ENCODE peak calls at places on chromosomes 12 and 14, in eight cellular contexts. L is heart left ventricle, W is A549, F is caudate nucleus, H is lung, X is heart right ventricle, R is mesenchymal stem cell, Q is cardiac muscle cell. N is an unnamed sample.

GRCh38 chr12:14567311-14568195 is at the start of gene PLBD1:
- DNase-seq in L (peak), W (peak), F (peak), H (peak), X (peak), R (peak), Q (peak), N (peak)

GRCh38 chr12:57268264-57268663 is 17.3 kb upstream of the STAC3 start:
- DNase-seq in L (no peak), W (peak), F (no peak), H (no peak), X (no peak), R (no peak), Q (no peak), N (no peak)

GRCh38 chr14:69650948-69651369 is 39.6 kb downstream of the SUSD6 start:
- DNase-seq in L (no peak), W (no peak), F (no peak), H (no peak), X (no peak), R (no peak), Q (peak), N (no peak)

GRCh38 chr12:6956332-6956727 is 5.2 kb downstream of the PTPN6 start:
- DNase-seq in L (no peak), W (no peak), F (no peak), H (no peak), X (no peak), R (no peak), Q (no peak), N (no peak)

GRCh38 chr12:2640709-2641108 is 154.1 kb upstream of the FKBP4 start:
- DNase-seq in L (peak), W (peak), F (peak), H (peak), X (peak), R (peak), Q (peak), N (no peak)

GRCh38 chr12:72957454-72957853 is 685.3 kb downstream of the TRHDE start:
- DNase-seq in L (no peak), W (no peak), F (no peak), H (no peak), X (no peak), R (no peak), Q (no peak), N (no peak)

GRCh38 chr14:73818821-73819220 is 32.8 kb upstream of the PTGR2 start:
- DNase-seq in L (no peak), W (no peak), F (no peak), H (no peak), X (no peak), R (no peak), Q (no peak), N (no peak)

GRCh38 chr12:76520348-76520747 is 39.2 kb downstream of the OSBPL8 start:
- DNase-seq in L (no peak), W (no peak), F (no peak), H (no peak), X (no peak), R (peak), Q (no peak), N (no peak)

DNA sequence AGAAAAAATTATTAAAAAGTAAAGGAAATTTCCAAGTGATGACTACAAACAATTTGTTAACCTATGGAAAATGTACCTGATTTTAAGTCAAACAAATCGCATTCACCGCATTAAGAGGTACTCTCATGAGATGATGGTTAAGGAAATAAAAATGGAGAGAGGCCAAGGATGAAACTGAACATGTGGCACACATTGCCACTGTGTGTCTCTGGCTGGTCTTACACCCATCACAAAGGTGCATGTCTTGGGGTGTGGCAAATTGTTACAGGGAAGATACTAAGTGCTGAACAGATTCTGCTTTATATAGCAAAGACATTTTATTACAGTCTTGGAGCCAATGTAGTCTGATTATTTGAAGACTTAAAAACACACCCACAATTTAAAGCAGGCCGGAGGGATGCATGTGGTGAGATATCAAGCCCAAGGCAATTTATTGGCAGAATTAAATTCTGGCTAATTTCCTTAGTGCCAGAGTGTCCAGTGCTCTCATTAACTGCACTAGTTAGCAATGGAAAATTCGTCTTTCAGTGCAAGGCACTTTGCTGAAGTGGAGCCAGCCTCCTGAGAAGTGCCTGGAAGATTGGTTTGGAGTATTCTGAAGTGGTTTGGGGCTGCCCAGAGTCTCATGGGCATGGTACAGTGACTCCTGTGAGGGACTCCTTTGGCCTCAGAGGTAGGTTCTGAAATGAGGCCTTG is 166.8 kb downstream of the BRMS1L start:
- DNase-seq in L (no peak), W (no peak), F (no peak), H (no peak), X (no peak), R (no peak), Q (no peak), N (no peak)
- H3K27ac ChIP-seq in L (no peak), W (no peak), F (peak), H (no peak), X (no peak), R (no peak), Q (no peak), N (peak)

DNA sequence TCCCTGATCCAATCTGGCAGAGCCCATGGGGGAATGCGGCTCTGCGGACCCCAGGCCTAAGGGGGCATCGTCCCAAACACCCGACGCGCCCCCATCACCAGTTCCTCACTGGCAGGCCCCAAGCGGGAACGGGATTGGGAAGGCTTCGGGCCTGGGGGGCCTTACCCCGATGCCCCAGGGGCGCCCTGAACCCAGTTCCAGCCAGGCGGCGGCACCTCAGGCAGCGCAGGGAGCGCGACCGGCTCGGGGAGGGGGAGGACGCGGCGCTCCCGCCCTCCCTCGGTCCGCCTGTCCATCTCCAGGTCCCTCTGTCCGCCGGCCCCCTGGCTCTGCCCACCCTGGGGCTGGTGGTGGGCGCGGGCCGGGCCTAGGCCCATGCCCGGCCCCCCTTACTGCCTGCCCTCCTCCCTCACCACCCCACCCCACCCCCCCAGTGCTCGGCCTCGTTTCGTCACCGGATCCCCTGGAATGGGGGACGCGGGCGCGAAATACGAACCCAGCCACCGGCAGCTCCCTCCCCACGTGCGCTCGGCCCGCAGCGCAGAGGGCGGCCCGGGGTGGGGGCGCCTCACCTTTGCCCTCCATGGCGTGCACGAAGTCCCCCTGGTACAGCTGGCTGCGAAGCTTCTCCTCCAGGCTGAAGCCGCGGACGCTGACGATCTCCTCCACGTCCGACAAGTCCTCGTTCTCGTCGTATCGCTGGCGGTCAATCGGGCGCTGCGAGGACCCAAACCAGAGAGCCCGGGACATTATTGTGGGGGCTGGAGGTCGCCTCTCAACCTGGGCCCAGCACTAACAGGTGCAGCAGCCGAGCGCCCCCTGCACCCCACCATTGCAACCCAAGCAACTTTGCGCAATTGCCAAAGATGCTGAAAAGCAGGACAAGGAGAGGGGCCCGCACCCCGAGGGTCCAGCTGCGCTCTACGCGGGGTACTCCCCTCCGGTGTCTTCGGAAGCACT is 2.3 kb downstream of the KDM2B start:
- DNase-seq in L (no peak), W (no peak), F (peak), H (no peak), X (no peak), R (peak), Q (peak), N (peak)
- H3K27ac ChIP-seq in L (peak), W (peak), F (peak), H (peak), X (no peak), R (peak), Q (peak), N (peak)

DNA sequence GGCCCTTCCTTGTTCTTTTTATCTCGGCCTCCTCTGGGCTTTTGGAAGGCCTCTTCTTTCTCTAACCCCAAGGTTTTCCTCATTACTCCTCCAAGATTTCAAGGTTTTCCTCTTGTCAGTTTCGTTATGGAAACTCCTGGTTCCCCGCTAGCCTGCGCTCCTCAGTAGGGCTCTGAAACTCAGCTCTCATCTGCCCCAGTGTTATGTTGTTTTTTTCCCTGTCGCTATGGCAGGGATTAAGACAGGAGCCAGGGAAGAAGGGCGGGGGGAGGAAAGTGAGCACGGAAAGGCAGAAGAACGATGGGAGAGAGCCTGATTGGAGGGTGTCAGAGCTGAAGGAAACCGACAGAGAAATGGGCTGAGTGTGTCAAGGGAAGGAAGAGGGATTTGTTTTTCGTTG is 26.5 kb upstream of the JDP2 start:
- DNase-seq in L (peak), W (no peak), F (no peak), H (no peak), X (peak), R (peak), Q (peak), N (no peak)
- H3K27ac ChIP-seq in L (peak), W (peak), F (no peak), H (peak), X (peak), R (no peak), Q (no peak), N (no peak)

GRCh38 chr12:21547437-21547836 is 21.3 kb downstream of the SPX start:
- DNase-seq in L (no peak), W (no peak), F (no peak), H (no peak), X (no peak), R (no peak), Q (no peak), N (no peak)

GRCh38 chr12:21558100-21558679 is 32.1 kb downstream of the SPX start:
- DNase-seq in L (no peak), W (no peak), F (no peak), H (no peak), X (no peak), R (no peak), Q (no peak), N (no peak)

GRCh38 chr12:21551811-21552469 is 25.8 kb downstream of the SPX start:
- DNase-seq in L (peak), W (no peak), F (peak), H (no peak), X (peak), R (no peak), Q (no peak), N (no peak)

GRCh38 chr12:21552983-21553673 is 27.0 kb downstream of the SPX start:
- DNase-seq in L (no peak), W (no peak), F (no peak), H (no peak), X (no peak), R (no peak), Q (no peak), N (no peak)
- H3K27ac ChIP-seq in L (no peak), W (no peak), F (no peak), H (no peak), X (no peak), R (no peak), Q (no peak), N (no peak)

DNA sequence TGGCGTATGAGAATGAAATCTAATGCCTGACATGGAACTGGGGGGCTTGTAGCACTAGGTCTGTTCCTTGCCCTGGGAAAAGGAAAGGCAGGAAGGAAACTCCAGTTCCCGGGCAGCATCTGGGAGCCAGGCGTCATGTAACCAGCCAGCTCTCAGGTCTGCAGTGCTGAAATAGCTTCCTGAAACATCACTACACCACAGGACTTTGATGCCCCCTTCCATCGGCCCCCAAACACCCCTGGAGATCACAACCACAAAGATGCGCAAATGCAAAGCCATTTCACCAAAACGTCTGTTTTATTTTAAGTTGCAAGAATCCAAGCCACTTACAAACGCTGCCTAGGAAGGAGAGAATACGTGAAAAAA is 40.9 kb downstream of the KCTD10 start:
- DNase-seq in L (no peak), W (no peak), F (no peak), H (no peak), X (no peak), R (no peak), Q (no peak), N (no peak)
- H3K27ac ChIP-seq in L (no peak), W (no peak), F (no peak), H (no peak), X (no peak), R (no peak), Q (no peak), N (no peak)

GRCh38 chr14:41349289-41349910 is 257.3 kb upstream of the LRFN5 start:
- DNase-seq in L (no peak), W (no peak), F (no peak), H (no peak), X (no peak), R (no peak), Q (no peak), N (no peak)

DNA sequence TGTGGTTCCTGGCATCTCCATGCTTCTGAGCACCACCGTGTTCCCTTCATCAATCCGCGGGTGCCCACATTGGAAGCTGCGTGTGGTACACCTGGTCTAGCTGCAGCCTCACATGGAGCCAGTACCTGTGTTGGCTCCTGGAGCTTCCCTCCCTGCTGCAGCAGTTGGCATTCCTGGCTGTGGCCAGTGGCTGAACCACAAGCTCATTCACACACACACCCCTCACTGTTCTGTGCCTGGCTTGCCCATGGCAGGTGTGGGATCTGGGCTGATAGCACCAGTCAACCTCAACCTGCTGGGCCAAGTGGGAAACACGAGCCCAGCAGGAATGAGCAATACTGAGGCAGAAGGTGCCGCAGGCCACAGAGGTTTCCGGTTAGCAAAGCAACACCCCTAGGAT is 256.2 kb upstream of the LRFN5 start:
- DNase-seq in L (no peak), W (no peak), F (no peak), H (no peak), X (no peak), R (no peak), Q (no peak), N (no peak)
- H3K27ac ChIP-seq in L (no peak), W (no peak), F (no peak), H (no peak), X (no peak), R (no peak), Q (no peak), N (no peak)

GRCh38 chr14:93747102-93747501 is 41.2 kb downstream of the PRIMA1 start:
- DNase-seq in L (no peak), W (no peak), F (no peak), H (no peak), X (no peak), R (no peak), Q (no peak), N (peak)
- H3K27ac ChIP-seq in L (no peak), W (no peak), F (no peak), H (no peak), X (no peak), R (no peak), Q (peak), N (peak)

DNA sequence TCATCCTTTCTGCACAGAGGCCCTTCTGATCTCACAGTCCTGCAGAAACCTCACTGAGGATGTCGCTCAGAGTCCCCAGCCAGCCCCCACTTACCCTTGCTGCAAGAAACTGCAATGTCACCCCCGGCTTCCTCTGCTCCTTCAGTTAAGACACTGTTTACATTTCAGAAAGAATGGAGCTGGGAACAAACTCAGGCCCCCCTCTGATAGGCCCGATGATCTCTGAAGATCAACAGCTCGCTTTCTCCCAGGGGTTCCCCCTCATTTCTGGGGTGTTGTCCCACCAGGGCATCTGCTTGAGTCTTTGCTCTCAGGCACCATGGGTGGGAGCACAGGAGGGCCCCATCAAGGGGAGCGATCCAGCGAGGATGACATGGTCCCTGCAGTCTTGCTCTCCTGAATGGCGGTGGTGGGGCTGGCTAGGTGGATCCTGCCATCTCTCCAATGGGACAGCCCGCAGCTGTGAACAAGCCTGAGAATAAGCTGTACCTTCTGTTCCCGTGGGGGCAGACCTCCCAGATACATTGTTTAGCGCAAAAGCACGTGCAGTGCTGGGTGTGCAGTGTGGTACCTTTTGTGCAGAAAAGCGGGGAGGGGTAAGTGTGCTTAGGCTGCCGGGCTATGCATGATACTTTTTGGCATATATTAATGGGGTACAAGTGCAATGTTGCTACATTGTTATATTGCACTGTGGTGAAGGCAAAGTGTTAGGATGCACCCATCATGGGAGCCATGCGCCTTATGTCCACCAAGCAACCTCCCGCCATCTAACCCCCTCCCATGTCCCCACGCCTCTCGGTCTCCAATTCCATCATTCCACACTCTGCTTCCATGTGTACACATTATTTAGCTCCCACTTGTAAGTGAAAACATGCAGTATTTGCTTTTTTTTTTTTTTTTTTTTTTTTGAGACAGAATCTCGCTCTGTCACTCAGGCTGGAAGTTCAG is 6.7 kb upstream of the NCOR2 start:
- DNase-seq in L (no peak), W (no peak), F (no peak), H (no peak), X (no peak), R (no peak), Q (no peak), N (no peak)
- H3K27ac ChIP-seq in L (no peak), W (peak), F (no peak), H (no peak), X (no peak), R (no peak), Q (no peak), N (no peak)

GRCh38 chr12:51391047-51391837 is at the start of gene GALNT6:
- DNase-seq in L (no peak), W (no peak), F (no peak), H (no peak), X (peak), R (peak), Q (no peak), N (no peak)

GRCh38 chr12:51393676-51394545 is 2.7 kb upstream of the GALNT6 start:
- DNase-seq in L (peak), W (no peak), F (no peak), H (no peak), X (peak), R (peak), Q (peak), N (no peak)

GRCh38 chr12:51392556-51393237 is 1.5 kb upstream of the GALNT6 start:
- DNase-seq in L (no peak), W (no peak), F (no peak), H (no peak), X (no peak), R (peak), Q (no peak), N (peak)

GRCh38 chr12:51397670-51398069 is 6.5 kb upstream of the GALNT6 start:
- DNase-seq in L (no peak), W (no peak), F (no peak), H (no peak), X (no peak), R (no peak), Q (no peak), N (no peak)

GRCh38 chr12:51395283-51396230 is 4.4 kb upstream of the GALNT6 start:
- DNase-seq in L (no peak), W (no peak), F (no peak), H (no peak), X (no peak), R (no peak), Q (no peak), N (no peak)
- H3K27ac ChIP-seq in L (peak), W (no peak), F (no peak), H (no peak), X (no peak), R (no peak), Q (no peak), N (peak)

DNA sequence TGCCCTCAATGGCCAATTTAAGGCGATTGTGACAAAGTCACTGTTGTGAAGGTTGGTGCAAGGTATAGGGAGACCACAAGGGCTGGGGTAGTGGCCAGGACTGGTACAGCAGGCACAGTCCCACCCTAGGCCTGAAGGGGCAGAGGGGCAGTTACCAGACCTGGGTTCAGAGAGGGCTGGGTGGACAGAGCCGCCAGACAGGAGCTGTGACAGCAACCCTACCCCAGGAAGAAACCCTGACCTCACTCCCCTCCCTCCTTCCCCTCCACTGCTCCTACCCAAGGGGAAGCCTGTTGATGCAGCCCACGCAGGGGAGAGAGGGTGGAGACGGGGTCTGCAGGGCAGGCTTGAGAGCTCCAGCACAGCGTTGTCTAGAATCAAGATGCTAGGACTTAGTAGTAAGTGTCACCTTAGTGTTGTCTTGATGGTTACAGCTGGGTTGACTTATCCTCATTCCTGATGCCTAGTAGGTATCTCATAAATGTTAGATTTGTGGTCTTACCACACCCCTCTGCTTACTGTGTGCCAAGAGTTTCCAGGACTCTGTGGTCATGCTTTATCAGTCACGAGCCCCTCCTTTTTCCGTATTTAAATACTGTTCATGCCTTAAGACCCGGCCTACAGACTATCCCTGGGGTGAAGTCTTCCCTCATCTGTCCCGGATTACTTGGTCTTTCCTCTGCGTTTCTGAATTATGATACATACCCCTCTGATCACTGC is 14.4 kb downstream of the EML1 start:
- DNase-seq in L (no peak), W (peak), F (no peak), H (no peak), X (no peak), R (no peak), Q (peak), N (no peak)
- H3K27ac ChIP-seq in L (no peak), W (no peak), F (peak), H (peak), X (no peak), R (no peak), Q (no peak), N (no peak)